ENCODE peak calls at places on chromosomes 16 and 17, in seven cellular contexts. One of them, this sample, is unnamed.

GRCh38 chr17:10756604-10757003 is 26.8 kb upstream of the TMEM220 start:
- DNase-seq in IMR-90: no peak
- DNase-seq in heart right ventricle: no peak
- DNase-seq in AG10803: no peak
- DNase-seq in stomach: peak
- DNase-seq in nucleus accumbens: no peak
- DNase-seq in islet precursor cell: no peak
- DNase-seq in this sample: no peak

GRCh38 chr16:53369921-53370320 is 64.3 kb upstream of the RBL2 start:
- DNase-seq in IMR-90: peak
- DNase-seq in heart right ventricle: no peak
- DNase-seq in AG10803: peak
- DNase-seq in stomach: no peak
- DNase-seq in nucleus accumbens: no peak
- DNase-seq in islet precursor cell: no peak
- DNase-seq in this sample: no peak

GRCh38 chr17:78628547-78629435 is 51.6 kb upstream of the DNAH17 start:
- DNase-seq in IMR-90: no peak
- DNase-seq in heart right ventricle: no peak
- DNase-seq in AG10803: no peak
- DNase-seq in stomach: no peak
- DNase-seq in nucleus accumbens: no peak
- DNase-seq in islet precursor cell: no peak
- DNase-seq in this sample: no peak

GRCh38 chr17:65095465-65095864 is 38.9 kb upstream of the GNA13 start:
- DNase-seq in IMR-90: no peak
- DNase-seq in heart right ventricle: no peak
- DNase-seq in AG10803: no peak
- DNase-seq in stomach: no peak
- DNase-seq in nucleus accumbens: no peak
- DNase-seq in islet precursor cell: no peak
- DNase-seq in this sample: no peak

GRCh38 chr17:75832652-75833400 is 11.4 kb downstream of the UNC13D start:
- DNase-seq in IMR-90: no peak
- DNase-seq in heart right ventricle: no peak
- DNase-seq in AG10803: no peak
- DNase-seq in stomach: no peak
- DNase-seq in nucleus accumbens: no peak
- DNase-seq in islet precursor cell: peak
- DNase-seq in this sample: no peak

GRCh38 chr16:89708481-89708931 is 7.0 kb upstream of the SPATA2L start:
- DNase-seq in IMR-90: no peak
- DNase-seq in heart right ventricle: no peak
- DNase-seq in AG10803: no peak
- DNase-seq in stomach: no peak
- DNase-seq in nucleus accumbens: no peak
- DNase-seq in islet precursor cell: peak
- DNase-seq in this sample: no peak

GRCh38 chr16:70746040-70746707 is 54.8 kb downstream of the VAC14 start:
- DNase-seq in IMR-90: peak
- DNase-seq in heart right ventricle: peak
- DNase-seq in AG10803: peak
- DNase-seq in stomach: peak
- DNase-seq in nucleus accumbens: no peak
- DNase-seq in islet precursor cell: no peak
- DNase-seq in this sample: peak

GRCh38 chr16:21283521-21284289 is 5.6 kb upstream of the CRYM start:
- DNase-seq in IMR-90: peak
- DNase-seq in heart right ventricle: peak
- DNase-seq in AG10803: no peak
- DNase-seq in stomach: peak
- DNase-seq in nucleus accumbens: no peak
- DNase-seq in islet precursor cell: peak
- DNase-seq in this sample: peak

GRCh38 chr17:33207231-33207630 is 85.9 kb downstream of the ASIC2 start:
- DNase-seq in IMR-90: no peak
- DNase-seq in heart right ventricle: no peak
- DNase-seq in AG10803: no peak
- DNase-seq in stomach: no peak
- DNase-seq in nucleus accumbens: no peak
- DNase-seq in islet precursor cell: no peak
- DNase-seq in this sample: no peak

GRCh38 chr17:28928061-28928460 is 23.3 kb downstream of the PHF12 start:
- DNase-seq in IMR-90: peak
- DNase-seq in heart right ventricle: no peak
- DNase-seq in AG10803: no peak
- DNase-seq in stomach: no peak
- DNase-seq in nucleus accumbens: no peak
- DNase-seq in islet precursor cell: no peak
- DNase-seq in this sample: no peak

GRCh38 chr16:13335894-13336293 is 434.5 kb downstream of the SHISA9 start:
- DNase-seq in IMR-90: no peak
- DNase-seq in heart right ventricle: no peak
- DNase-seq in AG10803: no peak
- DNase-seq in stomach: no peak
- DNase-seq in nucleus accumbens: no peak
- DNase-seq in islet precursor cell: no peak
- DNase-seq in this sample: no peak

GRCh38 chr17:14307560-14308024 is 6.7 kb downstream of the HS3ST3B1 start:
- DNase-seq in IMR-90: peak
- DNase-seq in heart right ventricle: no peak
- DNase-seq in AG10803: peak
- DNase-seq in stomach: no peak
- DNase-seq in nucleus accumbens: no peak
- DNase-seq in islet precursor cell: no peak
- DNase-seq in this sample: no peak

GRCh38 chr17:20278805-20279204 is 188.5 kb downstream of the LGALS9B start:
- DNase-seq in IMR-90: no peak
- DNase-seq in heart right ventricle: no peak
- DNase-seq in AG10803: no peak
- DNase-seq in stomach: no peak
- DNase-seq in nucleus accumbens: no peak
- DNase-seq in islet precursor cell: no peak
- DNase-seq in this sample: no peak

GRCh38 chr16:11909653-11910551 is 5.9 kb downstream of the GSPT1 start:
- DNase-seq in IMR-90: peak
- DNase-seq in heart right ventricle: no peak
- DNase-seq in AG10803: peak
- DNase-seq in stomach: no peak
- DNase-seq in nucleus accumbens: no peak
- DNase-seq in islet precursor cell: no peak
- DNase-seq in this sample: no peak

GRCh38 chr16:83912152-83912948 is 13.4 kb downstream of the MLYCD start:
- DNase-seq in IMR-90: no peak
- DNase-seq in heart right ventricle: peak
- DNase-seq in AG10803: no peak
- DNase-seq in stomach: no peak
- DNase-seq in nucleus accumbens: no peak
- DNase-seq in islet precursor cell: peak
- DNase-seq in this sample: no peak

GRCh38 chr17:29138184-29138955 is 41.8 kb downstream of the MYO18A start:
- DNase-seq in IMR-90: peak
- DNase-seq in heart right ventricle: no peak
- DNase-seq in AG10803: no peak
- DNase-seq in stomach: no peak
- DNase-seq in nucleus accumbens: no peak
- DNase-seq in islet precursor cell: no peak
- DNase-seq in this sample: no peak

GRCh38 chr17:55607736-55608341 is 96.6 kb upstream of the SMIM36 start:
- DNase-seq in IMR-90: peak
- DNase-seq in heart right ventricle: peak
- DNase-seq in AG10803: no peak
- DNase-seq in stomach: peak
- DNase-seq in nucleus accumbens: no peak
- DNase-seq in islet precursor cell: no peak
- DNase-seq in this sample: peak

GRCh38 chr16:28292731-28293588 is 635 bp downstream of the SBK1 start:
- DNase-seq in IMR-90: no peak
- DNase-seq in heart right ventricle: no peak
- DNase-seq in AG10803: no peak
- DNase-seq in stomach: no peak
- DNase-seq in nucleus accumbens: no peak
- DNase-seq in islet precursor cell: peak
- DNase-seq in this sample: no peak

GRCh38 chr17:48127371-48128051 is 19.9 kb downstream of the SNX11 start:
- DNase-seq in IMR-90: no peak
- DNase-seq in heart right ventricle: no peak
- DNase-seq in AG10803: peak
- DNase-seq in stomach: no peak
- DNase-seq in nucleus accumbens: no peak
- DNase-seq in islet precursor cell: peak
- DNase-seq in this sample: no peak

GRCh38 chr16:31009894-31010293 is 544 bp downstream of the STX1B start:
- DNase-seq in IMR-90: no peak
- DNase-seq in heart right ventricle: no peak
- DNase-seq in AG10803: no peak
- DNase-seq in stomach: no peak
- DNase-seq in nucleus accumbens: no peak
- DNase-seq in islet precursor cell: no peak
- DNase-seq in this sample: no peak

GRCh38 chr17:30808785-30809286 is 15.7 kb downstream of the CRLF3 start:
- DNase-seq in IMR-90: no peak
- DNase-seq in heart right ventricle: no peak
- DNase-seq in AG10803: no peak
- DNase-seq in stomach: no peak
- DNase-seq in nucleus accumbens: no peak
- DNase-seq in islet precursor cell: no peak
- DNase-seq in this sample: no peak

GRCh38 chr17:72481572-72481971 is 360.8 kb downstream of the SOX9 start:
- DNase-seq in IMR-90: no peak
- DNase-seq in heart right ventricle: no peak
- DNase-seq in AG10803: no peak
- DNase-seq in stomach: no peak
- DNase-seq in nucleus accumbens: no peak
- DNase-seq in islet precursor cell: no peak
- DNase-seq in this sample: no peak

GRCh38 chr17:72609501-72609900 is 483.0 kb downstream of the SLC39A11 start:
- DNase-seq in IMR-90: peak
- DNase-seq in heart right ventricle: no peak
- DNase-seq in AG10803: peak
- DNase-seq in stomach: peak
- DNase-seq in nucleus accumbens: no peak
- DNase-seq in islet precursor cell: no peak
- DNase-seq in this sample: no peak

GRCh38 chr16:23608194-23608593 is 12.1 kb upstream of the NDUFAB1 start:
- DNase-seq in IMR-90: peak
- DNase-seq in heart right ventricle: peak
- DNase-seq in AG10803: no peak
- DNase-seq in stomach: no peak
- DNase-seq in nucleus accumbens: no peak
- DNase-seq in islet precursor cell: no peak
- DNase-seq in this sample: no peak

GRCh38 chr16:19127674-19128131 is 13.9 kb downstream of the ITPRIPL2 start:
- DNase-seq in IMR-90: no peak
- DNase-seq in heart right ventricle: no peak
- DNase-seq in AG10803: no peak
- DNase-seq in stomach: no peak
- DNase-seq in nucleus accumbens: no peak
- DNase-seq in islet precursor cell: no peak
- DNase-seq in this sample: no peak

GRCh38 chr16:57564571-57565270 is 22.3 kb downstream of the ADGRG5 start:
- DNase-seq in IMR-90: peak
- DNase-seq in heart right ventricle: no peak
- DNase-seq in AG10803: no peak
- DNase-seq in stomach: no peak
- DNase-seq in nucleus accumbens: no peak
- DNase-seq in islet precursor cell: peak
- DNase-seq in this sample: no peak

GRCh38 chr17:2959371-2960130 is 103.9 kb downstream of the OR1D5 start:
- DNase-seq in IMR-90: no peak
- DNase-seq in heart right ventricle: no peak
- DNase-seq in AG10803: no peak
- DNase-seq in stomach: peak
- DNase-seq in nucleus accumbens: no peak
- DNase-seq in islet precursor cell: peak
- DNase-seq in this sample: no peak

GRCh38 chr17:81980122-81980521 is 2.7 kb downstream of the ASPSCR1 start:
- DNase-seq in IMR-90: no peak
- DNase-seq in heart right ventricle: no peak
- DNase-seq in AG10803: no peak
- DNase-seq in stomach: no peak
- DNase-seq in nucleus accumbens: no peak
- DNase-seq in islet precursor cell: no peak
- DNase-seq in this sample: no peak

GRCh38 chr17:81173354-81173753 is 7.3 kb upstream of the AATK start:
- DNase-seq in IMR-90: no peak
- DNase-seq in heart right ventricle: no peak
- DNase-seq in AG10803: no peak
- DNase-seq in stomach: no peak
- DNase-seq in nucleus accumbens: no peak
- DNase-seq in islet precursor cell: no peak
- DNase-seq in this sample: no peak

GRCh38 chr17:66337866-66338472 is 35.6 kb downstream of the PRKCA start:
- DNase-seq in IMR-90: no peak
- DNase-seq in heart right ventricle: peak
- DNase-seq in AG10803: no peak
- DNase-seq in stomach: no peak
- DNase-seq in nucleus accumbens: no peak
- DNase-seq in islet precursor cell: no peak
- DNase-seq in this sample: no peak

GRCh38 chr16:53781023-53781605 is 77.2 kb downstream of the FTO start:
- DNase-seq in IMR-90: peak
- DNase-seq in heart right ventricle: no peak
- DNase-seq in AG10803: no peak
- DNase-seq in stomach: no peak
- DNase-seq in nucleus accumbens: no peak
- DNase-seq in islet precursor cell: no peak
- DNase-seq in this sample: no peak

GRCh38 chr16:81526935-81527334 is 82.3 kb downstream of the CMIP start:
- DNase-seq in IMR-90: peak
- DNase-seq in heart right ventricle: peak
- DNase-seq in AG10803: peak
- DNase-seq in stomach: no peak
- DNase-seq in nucleus accumbens: no peak
- DNase-seq in islet precursor cell: no peak
- DNase-seq in this sample: peak

GRCh38 chr17:58487589-58488427 is at the start of gene HSF5:
- DNase-seq in IMR-90: no peak
- DNase-seq in heart right ventricle: no peak
- DNase-seq in AG10803: no peak
- DNase-seq in stomach: peak
- DNase-seq in nucleus accumbens: no peak
- DNase-seq in islet precursor cell: no peak
- DNase-seq in this sample: no peak

GRCh38 chr17:22203208-22203715 is 510.9 kb downstream of the KCNJ18 start:
- DNase-seq in IMR-90: no peak
- DNase-seq in heart right ventricle: no peak
- DNase-seq in AG10803: no peak
- DNase-seq in stomach: no peak
- DNase-seq in nucleus accumbens: no peak
- DNase-seq in islet precursor cell: no peak
- DNase-seq in this sample: no peak

GRCh38 chr17:37067555-37068111 is 118.9 kb downstream of the AATF start:
- DNase-seq in IMR-90: peak
- DNase-seq in heart right ventricle: no peak
- DNase-seq in AG10803: peak
- DNase-seq in stomach: peak
- DNase-seq in nucleus accumbens: no peak
- DNase-seq in islet precursor cell: peak
- DNase-seq in this sample: peak

GRCh38 chr16:17471745-17472075 is 950 bp upstream of the XYLT1 start:
- DNase-seq in IMR-90: peak
- DNase-seq in heart right ventricle: no peak
- DNase-seq in AG10803: no peak
- DNase-seq in stomach: no peak
- DNase-seq in nucleus accumbens: no peak
- DNase-seq in islet precursor cell: no peak
- DNase-seq in this sample: no peak

GRCh38 chr17:7136266-7136877 is 21.8 kb upstream of the ASGR2 start:
- DNase-seq in IMR-90: peak
- DNase-seq in heart right ventricle: peak
- DNase-seq in AG10803: peak
- DNase-seq in stomach: peak
- DNase-seq in nucleus accumbens: no peak
- DNase-seq in islet precursor cell: peak
- DNase-seq in this sample: peak

GRCh38 chr17:15289285-15290185 is 24.4 kb upstream of the PMP22 start:
- DNase-seq in IMR-90: peak
- DNase-seq in heart right ventricle: no peak
- DNase-seq in AG10803: peak
- DNase-seq in stomach: no peak
- DNase-seq in nucleus accumbens: no peak
- DNase-seq in islet precursor cell: peak
- DNase-seq in this sample: no peak